ENCODE peak calls at places on chromosomes 2 and 18, in nine cellular contexts. B, W, A, Z, G, H, V, D and N are unnamed samples.

GRCh38 chr2:217710218-217710565 is 292.6 kb downstream of the TNS1 start:
- DNase-seq in B (no peak), W (peak), A (no peak), Z (no peak), G (peak), H (no peak), V (no peak), D (no peak), N (no peak)

GRCh38 chr2:73307720-73308119 is 14.4 kb upstream of the EGR4 start:
- DNase-seq in B (no peak), W (no peak), A (no peak), Z (no peak), G (no peak), H (no peak), V (peak), D (no peak), N (no peak)

GRCh38 chr2:9379372-9379725 is 44.0 kb downstream of the ITGB1BP1 start:
- DNase-seq in B (no peak), W (no peak), A (no peak), Z (no peak), G (no peak), H (no peak), V (no peak), D (no peak), N (no peak)

GRCh38 chr2:208648368-208648767 is 241.8 kb downstream of the PTH2R start:
- DNase-seq in B (no peak), W (no peak), A (no peak), Z (peak), G (no peak), H (no peak), V (no peak), D (no peak), N (no peak)

GRCh38 chr18:26309283-26309682 is 83.0 kb downstream of the TAF4B start:
- DNase-seq in B (no peak), W (no peak), A (no peak), Z (no peak), G (no peak), H (no peak), V (no peak), D (peak), N (no peak)

GRCh38 chr18:76491436-76491800 is 3.6 kb downstream of the ZNF516 start:
- DNase-seq in B (peak), W (no peak), A (peak), Z (no peak), G (no peak), H (peak), V (peak), D (peak), N (no peak)

GRCh38 chr2:69422198-69422597 is 15.0 kb downstream of the NFU1 start:
- DNase-seq in B (no peak), W (no peak), A (no peak), Z (no peak), G (no peak), H (no peak), V (no peak), D (no peak), N (no peak)

GRCh38 chr2:192197387-192197786 is 2.7 kb upstream of the TMEFF2 start:
- DNase-seq in B (peak), W (no peak), A (no peak), Z (no peak), G (no peak), H (no peak), V (no peak), D (no peak), N (no peak)

GRCh38 chr2:65367517-65367916 is 64.9 kb downstream of the SPRED2 start:
- DNase-seq in B (peak), W (peak), A (no peak), Z (peak), G (peak), H (no peak), V (peak), D (peak), N (no peak)

GRCh38 chr2:133790706-133791105 is 222.4 kb upstream of the NCKAP5 start:
- DNase-seq in B (no peak), W (no peak), A (no peak), Z (no peak), G (no peak), H (no peak), V (no peak), D (no peak), N (no peak)

DNA sequence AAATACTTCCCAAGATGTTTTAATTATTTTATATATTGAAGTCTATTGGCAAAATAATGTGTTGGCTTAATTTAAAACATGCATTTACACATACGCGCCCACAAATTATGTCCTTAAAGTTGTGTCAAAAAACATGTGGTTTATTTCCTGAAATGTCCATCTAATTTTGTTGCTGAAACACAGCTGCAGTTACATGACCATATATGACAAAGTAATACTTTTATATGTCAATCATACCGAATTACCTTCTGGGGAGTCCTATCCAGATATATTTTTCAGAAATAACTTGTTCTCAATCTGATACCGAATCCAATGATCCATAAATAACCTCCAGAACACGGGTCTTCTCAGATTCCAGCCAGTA is 2.5 kb downstream of the SCG2 start:
- DNase-seq in B (no peak), W (no peak), A (no peak), Z (no peak), G (no peak), H (no peak), V (no peak), D (no peak), N (no peak)
- H3K4me3 ChIP-seq in B (no peak), W (no peak), A (no peak), Z (no peak), G (no peak), H (no peak), V (no peak), D (no peak), N (no peak)

GRCh38 chr18:48441405-48441881 is 32.3 kb upstream of the ZBTB7C start:
- DNase-seq in B (no peak), W (no peak), A (no peak), Z (no peak), G (no peak), H (no peak), V (no peak), D (peak), N (no peak)
- H3K4me3 ChIP-seq in B (no peak), W (no peak), A (no peak), Z (no peak), G (no peak), H (no peak), V (no peak), D (no peak), N (no peak)

GRCh38 chr18:44601447-44601846 is 79.2 kb upstream of the SETBP1 start:
- DNase-seq in B (peak), W (no peak), A (no peak), Z (no peak), G (peak), H (no peak), V (no peak), D (peak), N (no peak)

GRCh38 chr18:44598514-44598913 is 82.2 kb upstream of the SETBP1 start:
- DNase-seq in B (no peak), W (no peak), A (no peak), Z (no peak), G (no peak), H (no peak), V (no peak), D (no peak), N (no peak)

GRCh38 chr18:44602845-44603244 is 77.8 kb upstream of the SETBP1 start:
- DNase-seq in B (no peak), W (no peak), A (no peak), Z (no peak), G (no peak), H (no peak), V (no peak), D (no peak), N (no peak)

GRCh38 chr18:44599409-44599808 is 81.3 kb upstream of the SETBP1 start:
- DNase-seq in B (no peak), W (no peak), A (no peak), Z (no peak), G (no peak), H (no peak), V (no peak), D (peak), N (no peak)

GRCh38 chr18:44602380-44602779 is 78.3 kb upstream of the SETBP1 start:
- DNase-seq in B (no peak), W (no peak), A (no peak), Z (no peak), G (peak), H (no peak), V (no peak), D (peak), N (no peak)
- H3K4me3 ChIP-seq in B (no peak), W (no peak), A (no peak), Z (no peak), G (no peak), H (no peak), V (no peak), D (no peak), N (no peak)

GRCh38 chr2:132670104-132670960 is at the start of gene LYPD1:
- DNase-seq in B (peak), W (no peak), A (no peak), Z (no peak), G (no peak), H (no peak), V (peak), D (no peak), N (no peak)
- H3K4me3 ChIP-seq in B (peak), W (peak), A (no peak), Z (peak), G (peak), H (no peak), V (peak), D (peak), N (no peak)